ENCODE peak calls at places on chromosomes 16 and 17, in five cellular contexts. R, S, E, A and N are unnamed samples.
A peak's percentile ranks its signal among the peaks of the same experiment; 100 is the strongest.

GRCh38 chr17:29180051-29180787 is at the start of gene MYO18A:
- DNase-seq in S (peak; percentile 63), R (peak; percentile 31), E (peak; percentile 59), A (peak; percentile 77), N (peak; percentile 50)

GRCh38 chr17:41521574-41522261 is 3.0 kb upstream of the KRT15 start:
- DNase-seq in S (no peak), A (peak; percentile 78), R (peak; percentile 87), E (no peak), N (no peak)

GRCh38 chr17:30720013-30720471 is 104.5 kb downstream of the CRLF3 start:
- DNase-seq in S (no peak), R (no peak), E (no peak), A (no peak), N (no peak)

GRCh38 chr17:4853195-4853762 is 20.1 kb downstream of the MINK1 start:
- DNase-seq in A (no peak), R (no peak), S (no peak), E (peak; percentile 7), N (peak; percentile 29)

GRCh38 chr17:57735707-57736106 is 9.4 kb downstream of the CCDC182 start:
- DNase-seq in R (no peak), A (no peak), S (no peak), E (no peak), N (peak; percentile 25)

GRCh38 chr17:14355556-14355955 is 54.7 kb downstream of the HS3ST3B1 start:
- DNase-seq in S (no peak), E (no peak), A (no peak), R (no peak), N (no peak)

GRCh38 chr17:281365-281999 is 71.1 kb downstream of the RPH3AL start:
- DNase-seq in R (no peak), A (no peak), S (peak; percentile 3), E (no peak), N (no peak)

GRCh38 chr17:79925242-79925957 is 86.2 kb upstream of the CBX4 start:
- DNase-seq in R (no peak), A (peak; percentile 25), E (no peak), S (no peak), N (no peak)

GRCh38 chr16:68200120-68200783 is 35.7 kb downstream of the ESRP2 start:
- DNase-seq in E (no peak), R (peak; percentile 48), A (peak; percentile 50), S (no peak), N (no peak)

GRCh38 chr17:68771867-68772515 is 170.8 kb upstream of the FAM20A start:
- DNase-seq in S (peak; percentile 51), A (peak; percentile 92), R (peak; percentile 69), E (no peak), N (peak; percentile 48)

GRCh38 chr16:56355221-56355620 is 70.1 kb downstream of the AMFR start:
- DNase-seq in A (no peak), S (peak; percentile 3), E (no peak), R (no peak), N (no peak)

GRCh38 chr16:59698341-59698979 is 964.3 kb upstream of the GOT2 start:
- DNase-seq in E (no peak), A (peak; percentile 10), S (no peak), R (peak; percentile 73), N (no peak)

GRCh38 chr16:68257906-68258800 is 6.2 kb upstream of the SLC7A6 start:
- DNase-seq in A (peak; percentile 33), E (no peak), R (peak; percentile 18), S (no peak), N (no peak)

GRCh38 chr17:73850426-73850825 is 206.2 kb upstream of the SDK2 start:
- DNase-seq in E (no peak), S (no peak), R (no peak), A (no peak), N (no peak)

GRCh38 chr16:10770907-10771306 is 27.3 kb downstream of the NUBP1 start:
- DNase-seq in A (peak; percentile 4), E (no peak), R (no peak), S (no peak), N (peak; percentile 65)

GRCh38 chr16:35391328-35391727 is 1931.9 kb downstream of the TP53TG3F start:
- DNase-seq in E (no peak), S (no peak), R (peak; percentile 7), A (peak; percentile 37), N (peak; percentile 47)

DNA sequence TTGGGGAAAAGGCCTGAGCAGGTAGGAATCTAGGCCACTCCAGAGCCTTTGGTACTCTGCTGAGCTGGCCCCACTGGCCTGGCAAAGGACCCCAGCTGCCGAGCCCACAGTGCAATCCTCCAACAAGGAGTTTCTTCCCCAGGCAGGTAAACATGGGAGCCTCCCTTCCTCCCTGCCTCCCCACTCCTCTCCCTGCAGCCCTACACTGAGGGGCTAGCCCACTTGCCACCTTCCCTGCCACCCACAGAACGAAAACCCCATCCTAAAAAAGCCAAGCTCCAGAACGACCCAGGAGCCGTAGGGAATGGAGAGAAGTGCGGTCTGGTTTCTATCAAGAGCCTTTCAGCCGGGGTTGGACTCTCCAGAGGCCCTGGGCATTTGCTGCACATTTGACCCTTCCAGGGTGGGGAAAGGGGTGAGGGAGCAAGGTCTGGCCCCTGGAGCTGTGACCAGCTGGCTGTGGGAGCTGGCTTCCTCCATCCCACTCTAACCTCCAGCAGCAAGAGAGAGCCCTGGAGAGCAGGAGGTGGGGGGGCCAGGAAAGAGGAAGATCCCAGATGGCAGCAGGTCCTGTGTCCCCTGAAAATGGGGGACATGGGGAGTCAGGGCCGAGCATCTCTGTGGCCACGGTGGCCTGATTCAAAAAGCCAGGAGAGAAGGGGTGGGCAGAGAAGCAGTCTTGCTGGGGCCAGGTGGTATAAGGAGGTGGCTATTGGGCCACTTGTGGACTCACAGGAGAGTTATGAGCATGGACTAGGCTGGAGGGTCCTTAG is 1.3 kb downstream of the HID1 start:
- DNase-seq in A (no peak), E (no peak), R (no peak), S (no peak), N (no peak)
- H3K4me3 ChIP-seq in A (no peak overlapping the region), E (peak overlapping the region; percentile 78), R (no peak overlapping the region), S (no peak overlapping the region), N (no peak overlapping the region)

GRCh38 chr16:716768-717325 is 1.9 kb downstream of the METRN start:
- DNase-seq in E (no peak), S (no peak), R (no peak), A (no peak), N (no peak)
- H3K4me3 ChIP-seq in E (no peak overlapping the region), S (no peak overlapping the region), R (peak overlapping the region; percentile 55), A (no peak overlapping the region), N (no peak overlapping the region)

GRCh38 chr17:61410100-61410551 is 10.5 kb downstream of the TBX2 start:
- DNase-seq in E (no peak), S (peak; percentile 20), A (no peak), R (no peak), N (no peak)
- H3K4me3 ChIP-seq in E (peak overlapping the region; percentile 66), S (peak overlapping the region; percentile 20), A (no peak overlapping the region), R (peak overlapping the region; percentile 47), N (no peak overlapping the region)

DNA sequence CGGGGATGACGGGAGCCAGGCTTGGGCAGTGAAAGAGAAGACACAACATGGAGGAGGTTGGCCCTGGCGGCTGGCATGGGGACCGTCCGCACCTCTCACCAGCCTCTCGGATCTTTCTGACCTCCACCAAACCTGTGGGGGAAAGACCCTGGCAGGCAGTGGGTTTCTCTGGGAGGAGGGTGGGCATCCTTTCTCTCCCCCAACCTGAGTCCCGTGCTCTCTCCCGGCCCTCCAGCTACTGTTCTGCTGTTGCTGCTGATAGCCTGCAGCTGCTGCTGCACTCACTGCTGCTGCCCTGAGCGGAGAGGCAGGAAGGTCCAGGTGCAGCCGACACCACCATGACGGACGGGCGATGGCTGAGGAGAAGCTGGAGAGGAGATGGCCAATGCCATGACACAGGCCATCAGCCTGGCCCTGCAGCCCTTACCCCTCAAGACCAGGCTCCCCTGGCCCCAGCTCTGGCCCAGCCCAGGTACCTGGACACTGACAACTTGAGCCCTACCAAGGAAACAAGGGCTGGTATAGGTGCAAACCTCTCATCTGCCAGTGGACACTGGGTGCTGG is 7.4 kb downstream of the SMIM5 start:
- DNase-seq in E (no peak), A (no peak), R (no peak), S (no peak), N (no peak)
- H3K4me3 ChIP-seq in E (no peak overlapping the region), A (no peak overlapping the region), R (no peak overlapping the region), S (no peak overlapping the region), N (no peak overlapping the region)